ENCODE peak calls at places on chromosomes 4 and X, in four cellular contexts. One of them, this sample, is unnamed.

GRCh38 chrX:39176105-39176504 is 374.8 kb downstream of the MID1IP1 start:
- DNase-seq in progenitor cell of endocrine pancreas: no peak
- DNase-seq in brain microvascular endothelial cell: no peak
- DNase-seq in astrocyte: no peak
- DNase-seq in this sample: no peak

GRCh38 chr4:61462451-61463326 is 262.6 kb downstream of the ADGRL3 start:
- DNase-seq in progenitor cell of endocrine pancreas: no peak
- DNase-seq in brain microvascular endothelial cell: peak; percentile 34
- DNase-seq in astrocyte: peak; percentile 84
- DNase-seq in this sample: no peak

GRCh38 chr4:135510582-135510981 is 1309.0 kb upstream of the PABPC4L start:
- DNase-seq in progenitor cell of endocrine pancreas: no peak
- DNase-seq in brain microvascular endothelial cell: no peak
- DNase-seq in astrocyte: no peak
- DNase-seq in this sample: no peak

GRCh38 chr4:153232768-153233167 is 28.5 kb downstream of the TRIM2 start:
- DNase-seq in progenitor cell of endocrine pancreas: no peak
- DNase-seq in brain microvascular endothelial cell: no peak
- DNase-seq in astrocyte: no peak
- DNase-seq in this sample: peak; percentile 35

GRCh38 chr4:76772498-76773106 is 125.3 kb downstream of the SOWAHB start:
- DNase-seq in progenitor cell of endocrine pancreas: no peak
- DNase-seq in brain microvascular endothelial cell: peak; percentile 76
- DNase-seq in astrocyte: peak; percentile 78
- DNase-seq in this sample: no peak

GRCh38 chr4:47519239-47519883 is 34.3 kb downstream of the ATP10D start:
- DNase-seq in progenitor cell of endocrine pancreas: no peak
- DNase-seq in brain microvascular endothelial cell: no peak
- DNase-seq in astrocyte: peak; percentile 57
- DNase-seq in this sample: no peak

GRCh38 chrX:18166068-18166467 is 54.6 kb downstream of the BEND2 start:
- DNase-seq in progenitor cell of endocrine pancreas: no peak
- DNase-seq in brain microvascular endothelial cell: no peak
- DNase-seq in astrocyte: no peak
- DNase-seq in this sample: no peak

GRCh38 chrX:20666316-20666715 is 399.6 kb upstream of the RPS6KA3 start:
- DNase-seq in progenitor cell of endocrine pancreas: no peak
- DNase-seq in brain microvascular endothelial cell: no peak
- DNase-seq in astrocyte: no peak
- DNase-seq in this sample: no peak

GRCh38 chr4:73453701-73454005 is 17.6 kb downstream of the AFP start:
- DNase-seq in progenitor cell of endocrine pancreas: no peak
- DNase-seq in brain microvascular endothelial cell: no peak
- DNase-seq in astrocyte: peak; percentile 23
- DNase-seq in this sample: no peak
- TF ChIP-seq CTCF in progenitor cell of endocrine pancreas: no peak
- TF ChIP-seq CTCF in brain microvascular endothelial cell: no peak
- TF ChIP-seq CTCF in astrocyte: no peak
- TF ChIP-seq CTCF in this sample: no peak

GRCh38 chrX:119194631-119195030 is 41.5 kb upstream of the PGRMC1 start:
- DNase-seq in progenitor cell of endocrine pancreas: no peak
- DNase-seq in brain microvascular endothelial cell: no peak
- DNase-seq in astrocyte: no peak
- DNase-seq in this sample: no peak
- TF ChIP-seq CTCF in progenitor cell of endocrine pancreas: peak; percentile 15
- TF ChIP-seq CTCF in brain microvascular endothelial cell: peak; percentile 49
- TF ChIP-seq CTCF in astrocyte: peak; percentile 23
- TF ChIP-seq CTCF in this sample: peak; percentile 30

GRCh38 chrX:96387801-96388200 is 296.8 kb upstream of the DIAPH2 start:
- DNase-seq in progenitor cell of endocrine pancreas: no peak
- DNase-seq in brain microvascular endothelial cell: no peak
- DNase-seq in astrocyte: no peak
- DNase-seq in this sample: no peak
- TF ChIP-seq CTCF in progenitor cell of endocrine pancreas: no peak
- TF ChIP-seq CTCF in brain microvascular endothelial cell: no peak
- TF ChIP-seq CTCF in astrocyte: no peak
- TF ChIP-seq CTCF in this sample: no peak

DNA sequence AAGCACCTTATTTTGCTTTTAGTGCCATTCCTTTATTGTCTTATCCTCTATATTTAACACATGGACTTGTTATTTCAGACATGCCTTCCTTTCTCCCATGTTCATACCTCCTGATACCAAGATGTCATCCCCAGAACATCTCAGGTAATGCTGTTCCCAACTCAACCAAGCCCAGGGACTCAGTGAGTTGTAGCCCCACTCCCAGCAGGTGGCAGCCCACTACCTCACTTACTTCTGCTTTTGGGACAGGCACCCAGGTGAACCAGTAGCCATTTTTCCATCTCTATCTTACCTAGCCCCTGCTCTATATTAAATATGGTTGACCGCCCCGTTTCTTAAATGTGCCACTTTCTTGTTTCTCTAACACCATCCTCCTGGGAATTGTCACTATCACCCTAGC is 199.0 kb downstream of the DCHS2 start:
- DNase-seq in progenitor cell of endocrine pancreas: no peak
- DNase-seq in brain microvascular endothelial cell: no peak
- DNase-seq in astrocyte: no peak
- DNase-seq in this sample: peak; percentile 16
- TF ChIP-seq CTCF in progenitor cell of endocrine pancreas: no peak
- TF ChIP-seq CTCF in brain microvascular endothelial cell: no peak
- TF ChIP-seq CTCF in astrocyte: no peak
- TF ChIP-seq CTCF in this sample: peak; percentile 27

GRCh38 chr4:151407466-151408379 is 1.3 kb upstream of the FHIP1A start:
- DNase-seq in progenitor cell of endocrine pancreas: peak; percentile 9
- DNase-seq in brain microvascular endothelial cell: no peak
- DNase-seq in astrocyte: peak; percentile 16
- DNase-seq in this sample: no peak

GRCh38 chr4:151407018-151407417 is 2.0 kb upstream of the FHIP1A start:
- DNase-seq in progenitor cell of endocrine pancreas: no peak
- DNase-seq in brain microvascular endothelial cell: no peak
- DNase-seq in astrocyte: no peak
- DNase-seq in this sample: no peak

GRCh38 chr4:151409470-151410313 is 716 bp downstream of the FHIP1A start:
- DNase-seq in progenitor cell of endocrine pancreas: peak; percentile 30
- DNase-seq in brain microvascular endothelial cell: no peak
- DNase-seq in astrocyte: no peak
- DNase-seq in this sample: no peak

GRCh38 chr4:151408380-151408629 is 671 bp upstream of the FHIP1A start:
- DNase-seq in progenitor cell of endocrine pancreas: no peak
- DNase-seq in brain microvascular endothelial cell: no peak
- DNase-seq in astrocyte: no peak
- DNase-seq in this sample: no peak

GRCh38 chr4:151408630-151409469 is at the start of gene FHIP1A:
- DNase-seq in progenitor cell of endocrine pancreas: peak; percentile 91
- DNase-seq in brain microvascular endothelial cell: peak; percentile 57
- DNase-seq in astrocyte: peak; percentile 72
- DNase-seq in this sample: peak; percentile 95
- TF ChIP-seq CTCF in progenitor cell of endocrine pancreas: peak; percentile 25
- TF ChIP-seq CTCF in brain microvascular endothelial cell: peak; percentile 39
- TF ChIP-seq CTCF in astrocyte: no peak
- TF ChIP-seq CTCF in this sample: peak; percentile 25

DNA sequence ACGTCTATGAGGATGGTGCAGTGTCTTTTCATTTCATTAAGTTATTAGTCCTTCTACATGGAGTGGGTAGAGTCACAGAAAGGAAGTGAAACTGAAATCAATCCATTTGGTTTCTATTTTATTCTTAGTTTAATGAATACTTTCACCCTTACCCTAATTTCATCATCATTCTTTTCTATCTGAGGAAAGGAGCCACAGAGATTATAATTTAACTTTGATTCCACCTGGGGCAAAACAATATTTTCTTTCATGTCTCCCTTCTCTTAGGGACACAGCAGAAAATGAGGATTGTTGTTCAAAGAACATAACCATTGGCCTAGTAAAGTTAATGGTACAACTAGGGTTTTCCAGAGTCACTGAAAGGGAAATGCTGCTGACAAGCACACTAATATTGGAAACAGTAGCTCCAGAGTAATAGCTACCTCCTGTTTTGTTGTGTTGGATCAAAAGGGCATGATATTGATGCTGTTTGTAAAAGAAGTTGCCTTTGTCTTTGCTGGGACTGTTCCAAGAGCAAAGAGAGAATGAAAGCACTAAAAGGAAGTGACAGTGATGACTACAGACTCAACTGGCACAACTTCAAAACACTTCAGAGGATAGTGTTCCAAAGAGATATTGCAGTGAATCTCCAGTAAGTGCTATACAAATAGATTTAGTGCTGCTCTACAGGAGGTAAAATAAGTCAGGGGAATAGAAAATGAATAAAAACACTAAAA is 247.1 kb upstream of the PITX2 start:
- DNase-seq in progenitor cell of endocrine pancreas: no peak
- DNase-seq in brain microvascular endothelial cell: no peak
- DNase-seq in astrocyte: no peak
- DNase-seq in this sample: no peak
- TF ChIP-seq CTCF in progenitor cell of endocrine pancreas: no peak
- TF ChIP-seq CTCF in brain microvascular endothelial cell: no peak
- TF ChIP-seq CTCF in astrocyte: no peak
- TF ChIP-seq CTCF in this sample: no peak

GRCh38 chr4:71732066-71732465 is 51.8 kb downstream of the GC start:
- DNase-seq in progenitor cell of endocrine pancreas: no peak
- DNase-seq in brain microvascular endothelial cell: peak; percentile 4
- DNase-seq in astrocyte: no peak
- DNase-seq in this sample: no peak
- TF ChIP-seq CTCF in progenitor cell of endocrine pancreas: no peak
- TF ChIP-seq CTCF in brain microvascular endothelial cell: no peak
- TF ChIP-seq CTCF in astrocyte: no peak
- TF ChIP-seq CTCF in this sample: no peak

GRCh38 chr4:87353592-87353991 is 30.9 kb upstream of the HSD17B13 start:
- DNase-seq in progenitor cell of endocrine pancreas: no peak
- DNase-seq in brain microvascular endothelial cell: peak; percentile 37
- DNase-seq in astrocyte: no peak
- DNase-seq in this sample: peak; percentile 46
- TF ChIP-seq CTCF in progenitor cell of endocrine pancreas: peak; percentile 64
- TF ChIP-seq CTCF in brain microvascular endothelial cell: peak; percentile 74
- TF ChIP-seq CTCF in astrocyte: peak; percentile 49
- TF ChIP-seq CTCF in this sample: peak; percentile 59